ENCODE peak calls at places on chromosomes 7 and 10, in nine cellular contexts. J, E, Y, P, M, H, V, L and T are unnamed samples.

GRCh38 chr10:58436071-58436470 is 50.9 kb downstream of the TFAM start:
- DNase-seq in J (no peak), E (peak; percentile 20), Y (no peak), P (no peak), M (no peak), H (no peak), V (no peak), L (no peak), T (no peak)

GRCh38 chr7:50537417-50537816 is 27.8 kb downstream of the DDC start:
- DNase-seq in J (no peak), E (no peak), Y (no peak), P (no peak), M (no peak), H (no peak), V (no peak), L (no peak), T (no peak)

GRCh38 chr7:74289660-74290589 is 718 bp downstream of the CLIP2 start:
- DNase-seq in J (peak; percentile 51), E (peak; percentile 41), Y (peak; percentile 76), P (no peak), M (peak; percentile 47), H (peak; percentile 30), V (no peak), L (no peak), T (no peak)

GRCh38 chr7:132152490-132152889 is 423.8 kb downstream of the PLXNA4 start:
- DNase-seq in J (no peak), E (no peak), Y (no peak), P (no peak), M (no peak), H (no peak), V (no peak), L (no peak), T (no peak)

GRCh38 chr7:119271147-119271779 is 1001.7 kb upstream of the KCND2 start:
- DNase-seq in J (no peak), E (no peak), Y (no peak), P (no peak), M (no peak), H (no peak), V (no peak), L (no peak), T (no peak)

GRCh38 chr10:62742447-62743105 is 61.9 kb upstream of the ADO start:
- DNase-seq in J (no peak), E (no peak), Y (no peak), P (no peak), M (no peak), H (no peak), V (no peak), L (no peak), T (no peak)

GRCh38 chr7:71752171-71752935 is 620.4 kb downstream of the GALNT17 start:
- DNase-seq in J (peak; percentile 89), E (peak; percentile 48), Y (peak; percentile 85), P (no peak), M (peak; percentile 27), H (peak; percentile 1), V (no peak), L (peak; percentile 93), T (peak; percentile 79)

GRCh38 chr7:150399861-150400778 is 21.0 kb downstream of the ZNF775 start:
- DNase-seq in J (no peak), E (no peak), Y (no peak), P (no peak), M (no peak), H (no peak), V (no peak), L (no peak), T (no peak)

GRCh38 chr7:31864646-31865045 is 177.6 kb downstream of the PPP1R17 start:
- DNase-seq in J (no peak), E (peak; percentile 13), Y (no peak), P (no peak), M (no peak), H (no peak), V (no peak), L (no peak), T (no peak)

GRCh38 chr10:78756604-78757442 is 311.9 kb upstream of the ZMIZ1 start:
- DNase-seq in J (no peak), E (peak; percentile 97), Y (peak; percentile 82), P (peak; percentile 73), M (peak; percentile 87), H (no peak), V (peak; percentile 37), L (peak; percentile 62), T (peak; percentile 82)

GRCh38 chr7:93148135-93148534 is at the start of gene SAMD9L:
- DNase-seq in J (no peak), E (peak; percentile 53), Y (no peak), P (no peak), M (no peak), H (no peak), V (no peak), L (no peak), T (no peak)

GRCh38 chr7:72316148-72316547 is 96.0 kb downstream of the CALN1 start:
- DNase-seq in J (no peak), E (no peak), Y (no peak), P (no peak), M (no peak), H (no peak), V (no peak), L (no peak), T (no peak)

GRCh38 chr7:43694399-43694748 is 34.9 kb downstream of the COA1 start:
- DNase-seq in J (no peak), E (peak; percentile 31), Y (no peak), P (peak; percentile 31), M (no peak), H (no peak), V (no peak), L (no peak), T (no peak)

GRCh38 chr7:117085769-117086463 is 132.6 kb downstream of the ST7 start:
- DNase-seq in J (no peak), E (no peak), Y (no peak), P (no peak), M (no peak), H (no peak), V (no peak), L (no peak), T (no peak)

GRCh38 chr10:24974978-24975377 is 22.6 kb upstream of the PRTFDC1 start:
- DNase-seq in J (no peak), E (no peak), Y (no peak), P (no peak), M (no peak), H (no peak), V (no peak), L (peak; percentile 35), T (no peak)